ENCODE peak calls at places on chromosomes 3 and 15, in five cellular contexts. Z is sigmoid colon, B is ovary, C is AG04449, R is H9. L is an unnamed sample.

GRCh38 chr15:40338921-40339620 is 1.7 kb downstream of the CCDC9B start:
- DNase-seq in Z (peak), C (peak), R (no peak), B (no peak), L (no peak)

GRCh38 chr15:77518458-77518857 is 97.8 kb downstream of the HMG20A start:
- DNase-seq in R (no peak), B (no peak), Z (peak), C (no peak), L (no peak)

GRCh38 chr3:28388978-28389377 is 40.4 kb upstream of the AZI2 start:
- DNase-seq in B (no peak), Z (no peak), C (no peak), R (no peak), L (no peak)

GRCh38 chr3:149657796-149658443 is at the start of gene WWTR1:
- DNase-seq in B (peak), Z (peak), R (peak), C (peak), L (peak)

GRCh38 chr3:66267031-66267430 is 46.2 kb downstream of the SLC25A26 start:
- DNase-seq in R (no peak), C (no peak), B (no peak), Z (no peak), L (no peak)

GRCh38 chr3:158097571-158098553 is 8.4 kb downstream of the SHOX2 start:
- DNase-seq in R (peak), C (no peak), Z (no peak), B (no peak), L (peak)

GRCh38 chr15:33140326-33140725 is 54.2 kb downstream of the FMN1 start:
- DNase-seq in Z (no peak), C (no peak), B (no peak), R (no peak), L (no peak)

GRCh38 chr3:44106761-44107160 is 134.9 kb upstream of the TOPAZ1 start:
- DNase-seq in R (no peak), B (no peak), C (no peak), Z (no peak), L (no peak)

GRCh38 chr3:110521019-110521418 is 550.6 kb upstream of the NECTIN3 start:
- DNase-seq in R (no peak), C (peak), B (no peak), Z (no peak), L (no peak)

GRCh38 chr15:40252438-40253178 is 13.7 kb downstream of the PAK6 start:
- DNase-seq in C (no peak), B (no peak), Z (no peak), R (peak), L (peak)

GRCh38 chr3:10983219-10983916 is 9.2 kb upstream of the SLC6A1 start:
- DNase-seq in B (peak), C (no peak), Z (no peak), R (peak), L (peak)

GRCh38 chr15:100029045-100029444 is 295.8 kb upstream of the LYSMD4 start:
- DNase-seq in R (no peak), C (no peak), B (no peak), Z (no peak), L (no peak)

GRCh38 chr3:104316118-104316517 is 1050.6 kb upstream of the ALCAM start:
- DNase-seq in Z (no peak), C (no peak), B (no peak), R (no peak), L (no peak)

GRCh38 chr3:27545061-27545460 is 60.9 kb upstream of the SLC4A7 start:
- DNase-seq in C (no peak), R (no peak), Z (no peak), B (no peak), L (no peak)

GRCh38 chr3:56940989-56941388 is 119.5 kb upstream of the SPATA12 start:
- DNase-seq in B (no peak), Z (no peak), R (no peak), C (no peak), L (no peak)

GRCh38 chr3:56939759-56940323 is 120.6 kb upstream of the SPATA12 start:
- DNase-seq in B (no peak), R (no peak), C (no peak), Z (no peak), L (no peak)

GRCh38 chr3:56942523-56942922 is 117.9 kb upstream of the SPATA12 start:
- DNase-seq in R (no peak), C (no peak), B (no peak), Z (no peak), L (no peak)

GRCh38 chr3:56938545-56938944 is 121.9 kb upstream of the SPATA12 start:
- DNase-seq in B (no peak), R (no peak), C (no peak), Z (no peak), L (no peak)

DNA sequence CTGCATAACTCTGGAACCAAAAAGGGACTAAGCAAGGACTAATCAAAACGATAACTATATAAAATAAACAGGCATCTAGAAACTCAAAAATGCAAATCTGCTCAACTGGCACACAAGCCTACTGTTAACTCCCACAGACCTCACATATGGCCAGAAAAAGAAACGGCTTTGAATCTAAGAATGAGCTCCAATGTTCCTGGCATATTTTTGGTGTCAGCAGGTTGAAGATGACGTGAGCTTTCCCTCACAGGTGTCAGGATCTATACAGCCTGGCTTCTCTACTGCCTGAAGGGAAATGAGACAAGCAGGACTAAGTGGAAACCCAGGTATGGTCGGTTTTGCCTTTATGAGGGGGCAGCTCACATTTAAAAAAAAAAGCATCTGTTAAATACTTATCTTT is 120.1 kb upstream of the SPATA12 start:
- DNase-seq in Z (no peak), B (no peak), C (no peak), R (no peak), L (no peak)
- TF ChIP-seq CTCF in Z (no peak), B (no peak), C (no peak), R (no peak), L (no peak)

GRCh38 chr3:148408667-148409066 is 289.0 kb upstream of the AGTR1 start:
- DNase-seq in Z (no peak), R (no peak), C (no peak), B (no peak), L (no peak)
- TF ChIP-seq CTCF in Z (no peak), R (peak), C (no peak), B (no peak), L (no peak)

GRCh38 chr3:62133015-62133414 is 240.3 kb downstream of the FEZF2 start:
- DNase-seq in Z (no peak), C (no peak), R (no peak), B (no peak), L (no peak)

GRCh38 chr3:62134061-62134496 is 239.3 kb downstream of the FEZF2 start:
- DNase-seq in R (no peak), C (no peak), B (no peak), Z (no peak), L (no peak)

GRCh38 chr3:62131050-62131449 is 242.3 kb downstream of the FEZF2 start:
- DNase-seq in R (no peak), C (no peak), Z (no peak), B (no peak), L (no peak)

GRCh38 chr3:62132027-62132590 is 241.2 kb downstream of the FEZF2 start:
- DNase-seq in B (no peak), Z (no peak), R (no peak), C (no peak), L (no peak)

DNA sequence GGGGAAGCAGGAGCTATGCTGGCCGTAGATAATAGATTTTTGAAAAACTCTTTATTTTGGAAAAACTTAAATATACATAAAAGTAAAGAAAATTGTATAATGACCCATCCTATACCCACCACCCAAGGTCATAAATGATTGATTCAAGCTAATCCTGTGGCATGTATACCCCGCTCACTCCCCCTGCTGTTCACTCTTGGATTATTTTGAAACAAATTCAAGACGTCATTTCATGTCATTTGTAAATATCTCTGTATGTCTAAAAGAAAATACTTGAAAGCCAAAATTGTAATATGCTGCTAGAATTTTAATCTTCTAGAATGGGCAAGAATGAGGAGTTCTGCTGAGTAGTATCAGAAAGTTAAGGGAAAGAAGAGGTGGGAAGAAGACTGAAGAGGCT is 241.7 kb downstream of the FEZF2 start:
- DNase-seq in C (no peak), R (no peak), B (no peak), Z (no peak), L (no peak)
- TF ChIP-seq CTCF in C (peak), R (peak), B (peak), Z (peak), L (peak)

GRCh38 chr3:71380096-71380495 is 203.4 kb downstream of the FOXP1 start:
- DNase-seq in R (no peak), B (no peak), Z (no peak), C (no peak), L (no peak)
- TF ChIP-seq CTCF in R (peak), B (no peak), Z (no peak), C (no peak), L (peak)

GRCh38 chr15:79433610-79434009 is 1.5 kb downstream of the MINAR1 start:
- DNase-seq in C (no peak), R (peak), B (no peak), Z (no peak), L (no peak)

GRCh38 chr15:79432345-79433311 is 492 bp downstream of the MINAR1 start:
- DNase-seq in B (no peak), R (peak), C (no peak), Z (no peak), L (peak)

GRCh38 chr15:79434361-79434760 is 2.2 kb downstream of the MINAR1 start:
- DNase-seq in B (no peak), R (no peak), C (no peak), Z (no peak), L (no peak)

GRCh38 chr15:79430901-79431635 is 1.1 kb upstream of the MINAR1 start:
- DNase-seq in B (no peak), R (no peak), C (no peak), Z (no peak), L (no peak)

GRCh38 chr15:79431636-79432344 is at the start of gene MINAR1:
- DNase-seq in C (no peak), Z (no peak), B (no peak), R (peak), L (peak)
- TF ChIP-seq CTCF in C (peak), Z (no peak), B (no peak), R (peak), L (peak)

DNA sequence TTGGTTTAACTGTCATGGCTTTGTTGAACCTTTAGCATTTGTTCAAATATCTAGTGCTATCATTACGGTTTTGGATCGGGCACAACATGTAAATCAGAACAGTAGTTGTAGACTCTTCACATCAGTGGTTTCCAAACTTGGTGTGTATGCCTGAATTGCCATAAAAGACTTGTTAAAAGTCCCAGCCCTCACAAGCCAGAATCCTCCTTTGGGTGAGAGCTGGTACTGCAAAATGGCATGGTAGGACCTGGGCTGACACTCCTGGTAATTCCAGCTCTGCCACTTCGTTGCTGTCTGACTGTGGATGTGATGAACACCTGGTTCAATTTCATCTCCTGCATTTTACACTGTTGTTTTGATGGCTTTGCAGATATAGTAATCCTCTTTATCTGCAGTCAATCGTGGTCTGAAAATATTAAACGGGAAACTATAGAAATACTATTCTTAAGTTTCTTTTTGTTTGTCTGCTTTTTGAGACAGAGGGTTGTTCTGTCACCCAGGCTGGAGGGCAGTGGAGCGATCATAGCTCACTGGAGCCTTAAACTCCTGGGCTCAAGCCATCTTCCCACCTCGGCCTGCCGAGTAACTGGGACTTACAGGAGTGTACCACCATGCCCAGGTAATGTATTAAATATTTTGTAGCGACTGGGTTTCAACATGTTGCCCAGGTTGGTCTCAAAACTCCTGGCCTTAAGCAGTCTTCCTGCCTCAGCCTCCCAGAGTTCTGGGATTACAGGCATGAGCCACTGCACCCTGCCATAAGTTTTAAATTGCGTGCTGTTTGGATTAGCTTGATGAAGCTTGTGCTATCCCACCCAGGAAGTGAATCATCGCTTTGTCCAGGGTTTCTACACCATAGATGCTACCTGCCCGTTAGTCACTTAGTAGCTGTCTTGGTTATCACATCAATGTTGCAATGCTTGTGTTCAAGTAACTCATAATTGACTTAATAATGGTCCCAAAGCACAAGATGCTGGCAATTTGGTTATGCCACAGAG is 61.6 kb downstream of the RAB7A start:
- DNase-seq in Z (no peak), C (no peak), R (peak), B (no peak), L (peak)
- TF ChIP-seq CTCF in Z (peak), C (peak), R (peak), B (no peak), L (peak)